ENCODE peak calls at places on chromosomes 13 and 19, in six cellular contexts. W is SK-MEL-5; C is posterior cingulate gyrus; S is glutamatergic neuron; Y is cardiac fibroblast; P is stimulated activated CD8-positive, alpha-beta memory T cell treated with anti-CD3 and anti-CD28 coated beads, Interleukin-7, amount 100 ng/mL, for 1 hour. F is an unnamed sample.

GRCh38 chr19:49393871-49394270 is 5.8 kb downstream of the KASH5 start:
- DNase-seq in W (no peak), C (no peak), S (no peak), Y (no peak), P (no peak), F (no peak)

GRCh38 chr13:29908411-29908810 is 58.0 kb upstream of the UBL3 start:
- DNase-seq in W (no peak), C (no peak), S (no peak), Y (peak; percentile 65), P (no peak), F (no peak)

GRCh38 chr19:52307275-52307674 is 10.3 kb downstream of the ZNF480 start:
- DNase-seq in W (no peak), C (no peak), S (peak; percentile 45), Y (peak; percentile 38), P (no peak), F (no peak)

GRCh38 chr19:35397064-35397463 is 26.2 kb downstream of the GPR42 start:
- DNase-seq in W (no peak), C (no peak), S (no peak), Y (no peak), P (no peak), F (no peak)

GRCh38 chr19:5503598-5503997 is 48.4 kb downstream of the ZNRF4 start:
- DNase-seq in W (peak; percentile 12), C (no peak), S (no peak), Y (no peak), P (no peak), F (no peak)

GRCh38 chr19:3057275-3057714 is 5.0 kb downstream of the TLE5 start:
- DNase-seq in W (no peak), C (peak; percentile 54), S (peak; percentile 85), Y (no peak), P (no peak), F (peak; percentile 86)

GRCh38 chr13:84366484-84366883 is 484.2 kb upstream of the SLITRK1 start:
- DNase-seq in W (no peak), C (no peak), S (no peak), Y (peak; percentile 18), P (no peak), F (no peak)

GRCh38 chr13:80361883-80362327 is 21.0 kb upstream of the SPRY2 start:
- DNase-seq in W (peak; percentile 96), C (no peak), S (no peak), Y (no peak), P (no peak), F (peak; percentile 18)

GRCh38 chr13:105929486-105929885 is 606.0 kb downstream of the EFNB2 start:
- DNase-seq in W (no peak), C (no peak), S (no peak), Y (no peak), P (no peak), F (no peak)

GRCh38 chr13:28955264-28955966 is 135.3 kb downstream of the MTUS2 start:
- DNase-seq in W (no peak), C (no peak), S (no peak), Y (no peak), P (no peak), F (no peak)

GRCh38 chr13:49098198-49098597 is 121.9 kb upstream of the MLNR start:
- DNase-seq in W (peak; percentile 95), C (no peak), S (no peak), Y (peak; percentile 95), P (no peak), F (no peak)

GRCh38 chr19:8361921-8362793 is 1.8 kb upstream of the ANGPTL4 start:
- DNase-seq in W (peak; percentile 93), C (peak; percentile 45), S (no peak), Y (peak; percentile 99), P (no peak), F (peak; percentile 48)

GRCh38 chr13:41942462-41943094 is 18.3 kb downstream of the VWA8 start:
- DNase-seq in W (peak; percentile 70), C (no peak), S (peak; percentile 44), Y (peak; percentile 63), P (no peak), F (no peak)

GRCh38 chr13:30026093-30026492 is 175.7 kb upstream of the UBL3 start:
- DNase-seq in W (no peak), C (no peak), S (no peak), Y (peak; percentile 83), P (no peak), F (no peak)

GRCh38 chr13:24605923-24606372 is 74.3 kb upstream of the ATP12A start:
- DNase-seq in W (no peak), C (no peak), S (no peak), Y (peak; percentile 58), P (no peak), F (no peak)

GRCh38 chr13:37918116-37919100 is 48.8 kb upstream of the TRPC4 start:
- DNase-seq in W (no peak), C (no peak), S (no peak), Y (peak; percentile 4), P (no peak), F (no peak)

GRCh38 chr19:35963514-35963913 is 27.3 kb downstream of the LRFN3 start:
- DNase-seq in W (peak; percentile 52), C (no peak), S (no peak), Y (peak; percentile 64), P (no peak), F (no peak)